ENCODE peak calls at places on chromosomes 7 and 10, in four cellular contexts. One of them, this sample, is unnamed.

GRCh38 chr7:92747041-92747835 is 89.1 kb downstream of the CDK6 start:
- DNase-seq in prostate gland: no peak
- DNase-seq in kidney: no peak
- DNase-seq in AG09309: no peak
- DNase-seq in this sample: no peak

GRCh38 chr10:43093423-43094090 is 16.7 kb downstream of the RET start:
- DNase-seq in prostate gland: peak; percentile 25
- DNase-seq in kidney: no peak
- DNase-seq in AG09309: no peak
- DNase-seq in this sample: no peak

GRCh38 chr10:33136781-33137180 is 178.8 kb upstream of the ITGB1 start:
- DNase-seq in prostate gland: no peak
- DNase-seq in kidney: no peak
- DNase-seq in AG09309: no peak
- DNase-seq in this sample: no peak

GRCh38 chr7:36910401-36910800 is 186.1 kb upstream of the AOAH start:
- DNase-seq in prostate gland: no peak
- DNase-seq in kidney: no peak
- DNase-seq in AG09309: no peak
- DNase-seq in this sample: no peak

GRCh38 chr7:70856889-70857511 is 274.9 kb upstream of the GALNT17 start:
- DNase-seq in prostate gland: peak; percentile 74
- DNase-seq in kidney: peak; percentile 84
- DNase-seq in AG09309: no peak
- DNase-seq in this sample: peak; percentile 83

GRCh38 chr7:140525741-140526140 is 46.4 kb upstream of the MKRN1 start:
- DNase-seq in prostate gland: no peak
- DNase-seq in kidney: no peak
- DNase-seq in AG09309: no peak
- DNase-seq in this sample: no peak

GRCh38 chr7:4707134-4707651 is 25.1 kb downstream of the FOXK1 start:
- DNase-seq in prostate gland: no peak
- DNase-seq in kidney: no peak
- DNase-seq in AG09309: no peak
- DNase-seq in this sample: no peak

GRCh38 chr7:106216517-106217088 is 68.2 kb downstream of the NAMPT start:
- DNase-seq in prostate gland: peak; percentile 70
- DNase-seq in kidney: no peak
- DNase-seq in AG09309: peak; percentile 82
- DNase-seq in this sample: peak; percentile 30

GRCh38 chr10:78804356-78805032 is 264.3 kb upstream of the ZMIZ1 start:
- DNase-seq in prostate gland: peak; percentile 15
- DNase-seq in kidney: no peak
- DNase-seq in AG09309: no peak
- DNase-seq in this sample: peak; percentile 52

GRCh38 chr10:103869336-103869735 is 14.0 kb upstream of the SH3PXD2A start:
- DNase-seq in prostate gland: no peak
- DNase-seq in kidney: no peak
- DNase-seq in AG09309: no peak
- DNase-seq in this sample: no peak

GRCh38 chr7:131040467-131040932 is 287.2 kb upstream of the MKLN1 start:
- DNase-seq in prostate gland: peak; percentile 68
- DNase-seq in kidney: no peak
- DNase-seq in AG09309: no peak
- DNase-seq in this sample: peak; percentile 55

GRCh38 chr7:628826-629225 is 97.7 kb upstream of the DNAAF5 start:
- DNase-seq in prostate gland: no peak
- DNase-seq in kidney: peak; percentile 69
- DNase-seq in AG09309: no peak
- DNase-seq in this sample: no peak

GRCh38 chr7:45975367-45975766 is 54.3 kb upstream of the IGFBP3 start:
- DNase-seq in prostate gland: no peak
- DNase-seq in kidney: no peak
- DNase-seq in AG09309: no peak
- DNase-seq in this sample: no peak

GRCh38 chr7:96720843-96721242 is 11.2 kb upstream of the SEM1 start:
- DNase-seq in prostate gland: peak; percentile 14
- DNase-seq in kidney: no peak
- DNase-seq in AG09309: no peak
- DNase-seq in this sample: peak; percentile 53

GRCh38 chr10:32207544-32207943 is 139.4 kb downstream of the EPC1 start:
- DNase-seq in prostate gland: peak; percentile 47
- DNase-seq in kidney: no peak
- DNase-seq in AG09309: no peak
- DNase-seq in this sample: peak; percentile 19

GRCh38 chr10:110008518-110009339 is 945 bp downstream of the ADD3 start:
- DNase-seq in prostate gland: peak; percentile 56
- DNase-seq in kidney: peak; percentile 67
- DNase-seq in AG09309: no peak
- DNase-seq in this sample: peak; percentile 68

GRCh38 chr7:50956522-50957155 is 173.9 kb upstream of the GRB10 start:
- DNase-seq in prostate gland: no peak
- DNase-seq in kidney: no peak
- DNase-seq in AG09309: no peak
- DNase-seq in this sample: no peak

GRCh38 chr10:43816351-43817321 is 168.0 kb upstream of the ZNF32 start:
- DNase-seq in prostate gland: no peak
- DNase-seq in kidney: no peak
- DNase-seq in AG09309: peak; percentile 89
- DNase-seq in this sample: no peak

GRCh38 chr10:116287906-116288501 is 15.0 kb upstream of the GFRA1 start:
- DNase-seq in prostate gland: no peak
- DNase-seq in kidney: no peak
- DNase-seq in AG09309: peak; percentile 24
- DNase-seq in this sample: peak; percentile 46

GRCh38 chr10:57867226-57867625 is 400.5 kb downstream of the IPMK start:
- DNase-seq in prostate gland: no peak
- DNase-seq in kidney: no peak
- DNase-seq in AG09309: no peak
- DNase-seq in this sample: no peak

GRCh38 chr10:62626817-62627216 is 177.7 kb upstream of the ADO start:
- DNase-seq in prostate gland: no peak
- DNase-seq in kidney: no peak
- DNase-seq in AG09309: no peak
- DNase-seq in this sample: no peak

GRCh38 chr7:129536323-129536722 is 34.0 kb downstream of the SMKR1 start:
- DNase-seq in prostate gland: no peak
- DNase-seq in kidney: peak; percentile 12
- DNase-seq in AG09309: no peak
- DNase-seq in this sample: no peak

GRCh38 chr10:86168256-86168655 is 198.3 kb downstream of the GRID1 start:
- DNase-seq in prostate gland: no peak
- DNase-seq in kidney: no peak
- DNase-seq in AG09309: no peak
- DNase-seq in this sample: no peak

GRCh38 chr7:76064208-76064970 is 16.5 kb downstream of the MDH2 start:
- DNase-seq in prostate gland: no peak
- DNase-seq in kidney: peak; percentile 46
- DNase-seq in AG09309: no peak
- DNase-seq in this sample: no peak

GRCh38 chr7:99094369-99094768 is 49.5 kb downstream of the SMURF1 start:
- DNase-seq in prostate gland: no peak
- DNase-seq in kidney: no peak
- DNase-seq in AG09309: no peak
- DNase-seq in this sample: no peak

GRCh38 chr10:63707254-63707910 is 186.2 kb downstream of the REEP3 start:
- DNase-seq in prostate gland: peak; percentile 56
- DNase-seq in kidney: no peak
- DNase-seq in AG09309: peak; percentile 98
- DNase-seq in this sample: peak; percentile 23

GRCh38 chr10:95454940-95455339 is 106.2 kb downstream of the SORBS1 start:
- DNase-seq in prostate gland: no peak
- DNase-seq in kidney: no peak
- DNase-seq in AG09309: no peak
- DNase-seq in this sample: no peak

GRCh38 chr10:95454356-95454755 is 106.8 kb downstream of the SORBS1 start:
- DNase-seq in prostate gland: no peak
- DNase-seq in kidney: no peak
- DNase-seq in AG09309: no peak
- DNase-seq in this sample: no peak

GRCh38 chr10:95457319-95457886 is 103.8 kb downstream of the SORBS1 start:
- DNase-seq in prostate gland: no peak
- DNase-seq in kidney: no peak
- DNase-seq in AG09309: no peak
- DNase-seq in this sample: no peak

GRCh38 chr10:95458014-95458413 is 103.2 kb downstream of the SORBS1 start:
- DNase-seq in prostate gland: no peak
- DNase-seq in kidney: no peak
- DNase-seq in AG09309: no peak
- DNase-seq in this sample: no peak

GRCh38 chr10:95456486-95456885 is 104.7 kb downstream of the SORBS1 start:
- DNase-seq in prostate gland: peak; percentile 25
- DNase-seq in kidney: no peak
- DNase-seq in AG09309: no peak
- DNase-seq in this sample: no peak
- TF ChIP-seq CTCF in prostate gland: peak; percentile 10
- TF ChIP-seq CTCF in kidney: peak; percentile 0
- TF ChIP-seq CTCF in AG09309: no peak
- TF ChIP-seq CTCF in this sample: no peak

GRCh38 chr7:13115829-13116228 is 428.4 kb downstream of the ARL4A start:
- DNase-seq in prostate gland: no peak
- DNase-seq in kidney: no peak
- DNase-seq in AG09309: no peak
- DNase-seq in this sample: no peak

GRCh38 chr7:13111230-13111629 is 423.8 kb downstream of the ARL4A start:
- DNase-seq in prostate gland: no peak
- DNase-seq in kidney: no peak
- DNase-seq in AG09309: no peak
- DNase-seq in this sample: no peak

GRCh38 chr7:13115157-13115772 is 427.8 kb downstream of the ARL4A start:
- DNase-seq in prostate gland: peak; percentile 7
- DNase-seq in kidney: no peak
- DNase-seq in AG09309: no peak
- DNase-seq in this sample: no peak

GRCh38 chr7:13117103-13117502 is 429.7 kb downstream of the ARL4A start:
- DNase-seq in prostate gland: no peak
- DNase-seq in kidney: no peak
- DNase-seq in AG09309: no peak
- DNase-seq in this sample: no peak
- TF ChIP-seq CTCF in prostate gland: peak; percentile 46
- TF ChIP-seq CTCF in kidney: no peak
- TF ChIP-seq CTCF in AG09309: peak; percentile 53
- TF ChIP-seq CTCF in this sample: peak; percentile 29

DNA sequence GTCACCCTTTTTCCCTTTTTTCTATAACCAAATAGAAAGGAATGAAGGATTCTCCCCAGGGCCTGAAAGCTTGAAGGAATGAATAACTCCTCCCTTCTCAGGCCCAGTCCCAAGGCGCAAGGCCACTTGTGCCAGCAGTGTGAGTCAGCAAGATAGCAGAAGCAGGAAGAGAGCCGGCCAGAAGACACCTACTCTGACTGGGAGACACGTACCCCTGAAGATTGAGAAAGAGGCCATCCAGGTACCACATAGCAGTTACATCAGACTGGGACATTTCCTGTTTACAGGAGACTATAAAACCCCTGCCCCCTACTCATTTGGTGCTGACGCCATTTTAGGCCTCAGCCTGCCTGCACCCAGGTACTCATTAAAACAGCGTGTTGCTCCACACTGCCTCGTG is 65.5 kb downstream of the LRRC17 start:
- DNase-seq in prostate gland: no peak
- DNase-seq in kidney: no peak
- DNase-seq in AG09309: no peak
- DNase-seq in this sample: no peak
- TF ChIP-seq CTCF in prostate gland: no peak
- TF ChIP-seq CTCF in kidney: no peak
- TF ChIP-seq CTCF in AG09309: no peak
- TF ChIP-seq CTCF in this sample: no peak

GRCh38 chr7:155261031-155261985 is 36.4 kb upstream of the INSIG1 start:
- DNase-seq in prostate gland: no peak
- DNase-seq in kidney: no peak
- DNase-seq in AG09309: no peak
- DNase-seq in this sample: no peak
- TF ChIP-seq CTCF in prostate gland: no peak
- TF ChIP-seq CTCF in kidney: no peak
- TF ChIP-seq CTCF in AG09309: no peak
- TF ChIP-seq CTCF in this sample: no peak

This sample was measured in thyroid gland.